ENCODE peak calls at places on chromosomes 13 and 19, in ten cellular contexts. One of them, this sample, is unnamed.

GRCh38 chr19:30092721-30093569 is 150.9 kb downstream of the URI1 start:
- DNase-seq in stomach: no peak
- DNase-seq in uterus: no peak
- DNase-seq in A549: no peak
- DNase-seq in lower leg skin: no peak
- DNase-seq in right lobe of liver: no peak
- DNase-seq in endothelial cell of umbilical vein: no peak
- DNase-seq in heart left ventricle: no peak
- DNase-seq in GM12892: no peak
- DNase-seq in adrenal gland: no peak
- DNase-seq in this sample: peak; percentile 48

GRCh38 chr13:94595006-94595942 is 678 bp downstream of the TGDS start:
- DNase-seq in stomach: peak; percentile 34
- DNase-seq in uterus: no peak
- DNase-seq in A549: no peak
- DNase-seq in lower leg skin: no peak
- DNase-seq in right lobe of liver: peak; percentile 36
- DNase-seq in endothelial cell of umbilical vein: peak; percentile 49
- DNase-seq in heart left ventricle: no peak
- DNase-seq in GM12892: peak; percentile 17
- DNase-seq in adrenal gland: peak; percentile 21
- DNase-seq in this sample: peak; percentile 29

GRCh38 chr13:110541526-110541920 is 20.0 kb downstream of the RAB20 start:
- DNase-seq in stomach: peak; percentile 51
- DNase-seq in uterus: no peak
- DNase-seq in A549: no peak
- DNase-seq in lower leg skin: no peak
- DNase-seq in right lobe of liver: no peak
- DNase-seq in endothelial cell of umbilical vein: no peak
- DNase-seq in heart left ventricle: no peak
- DNase-seq in GM12892: no peak
- DNase-seq in adrenal gland: no peak
- DNase-seq in this sample: no peak

GRCh38 chr13:105847532-105848295 is 687.7 kb downstream of the EFNB2 start:
- DNase-seq in stomach: no peak
- DNase-seq in uterus: no peak
- DNase-seq in A549: no peak
- DNase-seq in lower leg skin: no peak
- DNase-seq in right lobe of liver: no peak
- DNase-seq in endothelial cell of umbilical vein: peak; percentile 73
- DNase-seq in heart left ventricle: no peak
- DNase-seq in GM12892: no peak
- DNase-seq in adrenal gland: no peak
- DNase-seq in this sample: no peak

GRCh38 chr13:77516342-77516789 is 19.1 kb upstream of the SCEL start:
- DNase-seq in stomach: no peak
- DNase-seq in uterus: no peak
- DNase-seq in A549: no peak
- DNase-seq in lower leg skin: no peak
- DNase-seq in right lobe of liver: no peak
- DNase-seq in endothelial cell of umbilical vein: peak; percentile 70
- DNase-seq in heart left ventricle: no peak
- DNase-seq in GM12892: no peak
- DNase-seq in adrenal gland: no peak
- DNase-seq in this sample: no peak

GRCh38 chr13:41408061-41408460 is 49.3 kb upstream of the RGCC start:
- DNase-seq in stomach: no peak
- DNase-seq in uterus: no peak
- DNase-seq in A549: no peak
- DNase-seq in lower leg skin: no peak
- DNase-seq in right lobe of liver: no peak
- DNase-seq in endothelial cell of umbilical vein: peak; percentile 22
- DNase-seq in heart left ventricle: no peak
- DNase-seq in GM12892: no peak
- DNase-seq in adrenal gland: no peak
- DNase-seq in this sample: no peak

GRCh38 chr13:110676511-110677204 is 29.3 kb downstream of the CARS2 start:
- DNase-seq in stomach: no peak
- DNase-seq in uterus: no peak
- DNase-seq in A549: no peak
- DNase-seq in lower leg skin: peak; percentile 81
- DNase-seq in right lobe of liver: no peak
- DNase-seq in endothelial cell of umbilical vein: no peak
- DNase-seq in heart left ventricle: no peak
- DNase-seq in GM12892: peak; percentile 54
- DNase-seq in adrenal gland: no peak
- DNase-seq in this sample: peak; percentile 22

GRCh38 chr13:111335263-111335662 is 14.8 kb downstream of the TEX29 start:
- DNase-seq in stomach: no peak
- DNase-seq in uterus: no peak
- DNase-seq in A549: no peak
- DNase-seq in lower leg skin: peak; percentile 18
- DNase-seq in right lobe of liver: no peak
- DNase-seq in endothelial cell of umbilical vein: no peak
- DNase-seq in heart left ventricle: no peak
- DNase-seq in GM12892: no peak
- DNase-seq in adrenal gland: no peak
- DNase-seq in this sample: no peak

GRCh38 chr19:55082023-55082851 is 6.6 kb downstream of the EPS8L1 start:
- DNase-seq in stomach: no peak
- DNase-seq in uterus: no peak
- DNase-seq in A549: peak; percentile 62
- DNase-seq in lower leg skin: no peak
- DNase-seq in right lobe of liver: peak; percentile 11
- DNase-seq in endothelial cell of umbilical vein: peak; percentile 70
- DNase-seq in heart left ventricle: no peak
- DNase-seq in GM12892: no peak
- DNase-seq in adrenal gland: no peak
- DNase-seq in this sample: no peak

GRCh38 chr19:39833464-39834286 is at the start of gene DYRK1B:
- DNase-seq in stomach: peak; percentile 99
- DNase-seq in uterus: peak; percentile 98
- DNase-seq in A549: peak; percentile 100
- DNase-seq in lower leg skin: peak; percentile 99
- DNase-seq in right lobe of liver: peak; percentile 98
- DNase-seq in endothelial cell of umbilical vein: peak; percentile 97
- DNase-seq in heart left ventricle: peak; percentile 98
- DNase-seq in GM12892: peak; percentile 97
- DNase-seq in adrenal gland: peak; percentile 98
- DNase-seq in this sample: peak; percentile 98

GRCh38 chr19:39832341-39833083 is 1.4 kb downstream of the DYRK1B start:
- DNase-seq in stomach: no peak
- DNase-seq in uterus: no peak
- DNase-seq in A549: no peak
- DNase-seq in lower leg skin: no peak
- DNase-seq in right lobe of liver: no peak
- DNase-seq in endothelial cell of umbilical vein: no peak
- DNase-seq in heart left ventricle: no peak
- DNase-seq in GM12892: no peak
- DNase-seq in adrenal gland: no peak
- DNase-seq in this sample: no peak

GRCh38 chr19:39834287-39834841 is 402 bp upstream of the DYRK1B start:
- DNase-seq in stomach: no peak
- DNase-seq in uterus: no peak
- DNase-seq in A549: no peak
- DNase-seq in lower leg skin: no peak
- DNase-seq in right lobe of liver: no peak
- DNase-seq in endothelial cell of umbilical vein: no peak
- DNase-seq in heart left ventricle: no peak
- DNase-seq in GM12892: no peak
- DNase-seq in adrenal gland: no peak
- DNase-seq in this sample: no peak

GRCh38 chr19:39831679-39832078 is 2.3 kb downstream of the DYRK1B start:
- DNase-seq in stomach: no peak
- DNase-seq in uterus: no peak
- DNase-seq in A549: no peak
- DNase-seq in lower leg skin: no peak
- DNase-seq in right lobe of liver: no peak
- DNase-seq in endothelial cell of umbilical vein: no peak
- DNase-seq in heart left ventricle: no peak
- DNase-seq in GM12892: no peak
- DNase-seq in adrenal gland: no peak
- DNase-seq in this sample: no peak

DNA sequence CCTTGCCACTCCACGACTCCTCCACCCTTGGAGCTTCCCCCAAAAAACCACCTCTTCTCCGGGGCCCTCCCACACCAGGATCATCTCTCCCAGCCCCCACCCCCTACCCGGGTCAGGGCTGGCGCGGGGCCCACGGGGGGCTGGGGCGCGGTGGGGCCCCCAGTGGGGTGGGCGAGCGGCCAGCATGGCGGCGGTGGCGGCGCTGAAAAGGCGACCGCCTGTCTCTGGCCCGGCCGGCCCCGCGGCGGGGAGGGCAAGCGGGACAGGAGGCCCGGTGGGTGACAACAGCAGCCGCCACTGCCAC is 850 bp downstream of the DYRK1B start:
- DNase-seq in stomach: no peak
- DNase-seq in uterus: no peak
- DNase-seq in A549: no peak
- DNase-seq in lower leg skin: no peak
- DNase-seq in right lobe of liver: no peak
- DNase-seq in endothelial cell of umbilical vein: no peak
- DNase-seq in heart left ventricle: no peak
- DNase-seq in GM12892: no peak
- DNase-seq in adrenal gland: no peak
- DNase-seq in this sample: no peak
- TF ChIP-seq POLR2A in stomach: no peak
- TF ChIP-seq POLR2A in uterus: no peak
- TF ChIP-seq POLR2A in A549: no peak
- TF ChIP-seq POLR2A in lower leg skin: no peak
- TF ChIP-seq POLR2A in right lobe of liver: no peak
- TF ChIP-seq POLR2A in endothelial cell of umbilical vein: no peak
- TF ChIP-seq POLR2A in heart left ventricle: no peak
- TF ChIP-seq POLR2A in GM12892: no peak
- TF ChIP-seq POLR2A in adrenal gland: no peak
- TF ChIP-seq POLR2A in this sample: no peak

GRCh38 chr19:4512070-4512469 is 6.2 kb downstream of the PLIN4 start:
- DNase-seq in stomach: no peak
- DNase-seq in uterus: no peak
- DNase-seq in A549: no peak
- DNase-seq in lower leg skin: no peak
- DNase-seq in right lobe of liver: no peak
- DNase-seq in endothelial cell of umbilical vein: no peak
- DNase-seq in heart left ventricle: no peak
- DNase-seq in GM12892: no peak
- DNase-seq in adrenal gland: no peak
- DNase-seq in this sample: no peak

GRCh38 chr19:4513248-4513647 is 5.0 kb downstream of the PLIN4 start:
- DNase-seq in stomach: no peak
- DNase-seq in uterus: no peak
- DNase-seq in A549: no peak
- DNase-seq in lower leg skin: no peak
- DNase-seq in right lobe of liver: no peak
- DNase-seq in endothelial cell of umbilical vein: no peak
- DNase-seq in heart left ventricle: no peak
- DNase-seq in GM12892: no peak
- DNase-seq in adrenal gland: no peak
- DNase-seq in this sample: no peak

GRCh38 chr19:4508698-4509097 is 9.6 kb downstream of the PLIN4 start:
- DNase-seq in stomach: no peak
- DNase-seq in uterus: no peak
- DNase-seq in A549: no peak
- DNase-seq in lower leg skin: no peak
- DNase-seq in right lobe of liver: no peak
- DNase-seq in endothelial cell of umbilical vein: no peak
- DNase-seq in heart left ventricle: peak; percentile 18
- DNase-seq in GM12892: no peak
- DNase-seq in adrenal gland: no peak
- DNase-seq in this sample: no peak

GRCh38 chr19:4511300-4512054 is 6.8 kb downstream of the PLIN4 start:
- DNase-seq in stomach: no peak
- DNase-seq in uterus: no peak
- DNase-seq in A549: no peak
- DNase-seq in lower leg skin: no peak
- DNase-seq in right lobe of liver: peak; percentile 23
- DNase-seq in endothelial cell of umbilical vein: no peak
- DNase-seq in heart left ventricle: no peak
- DNase-seq in GM12892: no peak
- DNase-seq in adrenal gland: no peak
- DNase-seq in this sample: no peak

GRCh38 chr19:4510435-4511255 is 7.6 kb downstream of the PLIN4 start:
- DNase-seq in stomach: no peak
- DNase-seq in uterus: no peak
- DNase-seq in A549: no peak
- DNase-seq in lower leg skin: no peak
- DNase-seq in right lobe of liver: peak; percentile 33
- DNase-seq in endothelial cell of umbilical vein: no peak
- DNase-seq in heart left ventricle: no peak
- DNase-seq in GM12892: no peak
- DNase-seq in adrenal gland: no peak
- DNase-seq in this sample: no peak
- TF ChIP-seq POLR2A in stomach: no peak
- TF ChIP-seq POLR2A in uterus: no peak
- TF ChIP-seq POLR2A in A549: no peak
- TF ChIP-seq POLR2A in lower leg skin: no peak
- TF ChIP-seq POLR2A in right lobe of liver: no peak
- TF ChIP-seq POLR2A in endothelial cell of umbilical vein: no peak
- TF ChIP-seq POLR2A in heart left ventricle: no peak
- TF ChIP-seq POLR2A in GM12892: no peak
- TF ChIP-seq POLR2A in adrenal gland: no peak
- TF ChIP-seq POLR2A in this sample: no peak

DNA sequence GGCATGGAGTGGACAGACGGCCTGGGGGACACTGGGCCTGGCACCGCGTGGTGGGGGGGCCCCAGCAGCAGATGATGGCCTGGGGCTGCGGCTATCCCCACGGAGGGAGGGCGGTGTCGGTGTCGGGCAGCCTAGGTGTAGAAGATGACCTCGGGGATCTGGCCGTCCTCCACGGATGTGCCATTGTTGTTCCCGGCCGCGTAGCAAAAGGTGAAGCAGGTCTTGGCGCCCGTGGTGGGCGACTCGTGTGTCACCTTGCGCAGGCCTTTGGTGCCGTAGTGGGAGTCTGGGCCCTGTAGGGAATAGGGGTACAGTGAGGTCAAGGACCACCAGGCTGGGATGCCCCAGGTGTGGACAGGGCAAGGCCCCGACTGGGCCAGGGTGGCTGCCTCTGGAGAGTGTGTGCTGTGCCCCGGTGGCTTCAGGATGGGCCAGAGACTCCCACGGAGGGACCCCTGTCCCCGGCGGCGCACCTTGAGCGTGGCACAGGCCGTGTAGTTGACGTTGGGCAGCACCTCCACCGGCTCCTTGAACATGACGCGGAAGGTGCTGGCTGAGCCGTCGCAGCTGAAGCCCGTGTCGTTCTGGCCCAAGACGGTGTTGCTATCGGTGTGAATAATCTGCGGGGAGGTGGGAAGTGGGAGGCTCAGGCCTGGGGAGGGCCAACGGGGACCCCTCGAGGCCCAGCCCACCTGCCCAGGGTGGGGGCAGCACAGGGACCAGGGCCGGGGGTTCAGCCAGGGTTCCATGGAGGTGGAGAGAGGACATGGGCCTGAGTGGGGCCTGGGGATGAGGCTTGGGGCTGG is 29.0 kb downstream of the BTBD2 start:
- DNase-seq in stomach: no peak
- DNase-seq in uterus: no peak
- DNase-seq in A549: no peak
- DNase-seq in lower leg skin: no peak
- DNase-seq in right lobe of liver: no peak
- DNase-seq in endothelial cell of umbilical vein: no peak
- DNase-seq in heart left ventricle: no peak
- DNase-seq in GM12892: no peak
- DNase-seq in adrenal gland: no peak
- DNase-seq in this sample: no peak
- TF ChIP-seq POLR2A in stomach: no peak
- TF ChIP-seq POLR2A in uterus: no peak
- TF ChIP-seq POLR2A in A549: no peak
- TF ChIP-seq POLR2A in lower leg skin: no peak
- TF ChIP-seq POLR2A in right lobe of liver: no peak
- TF ChIP-seq POLR2A in endothelial cell of umbilical vein: no peak
- TF ChIP-seq POLR2A in heart left ventricle: no peak
- TF ChIP-seq POLR2A in GM12892: no peak
- TF ChIP-seq POLR2A in adrenal gland: no peak
- TF ChIP-seq POLR2A in this sample: no peak

GRCh38 chr19:48966541-48967345 is 1.6 kb downstream of the FTL start:
- DNase-seq in stomach: no peak
- DNase-seq in uterus: no peak
- DNase-seq in A549: no peak
- DNase-seq in lower leg skin: no peak
- DNase-seq in right lobe of liver: peak; percentile 50
- DNase-seq in endothelial cell of umbilical vein: no peak
- DNase-seq in heart left ventricle: no peak
- DNase-seq in GM12892: no peak
- DNase-seq in adrenal gland: no peak
- DNase-seq in this sample: no peak
- TF ChIP-seq POLR2A in stomach: peak; percentile 5
- TF ChIP-seq POLR2A in uterus: no peak
- TF ChIP-seq POLR2A in A549: peak; percentile 27
- TF ChIP-seq POLR2A in lower leg skin: no peak
- TF ChIP-seq POLR2A in right lobe of liver: peak; percentile 16
- TF ChIP-seq POLR2A in endothelial cell of umbilical vein: no peak
- TF ChIP-seq POLR2A in heart left ventricle: no peak
- TF ChIP-seq POLR2A in GM12892: no peak
- TF ChIP-seq POLR2A in adrenal gland: peak; percentile 4
- TF ChIP-seq POLR2A in this sample: peak; percentile 4

This sample was measured in transverse colon.